ENCODE peak calls at places on chromosome 6, in ten cellular contexts. One of them, this sample, is unnamed.

GRCh38 chr6:125066964-125067363 is 86.6 kb upstream of the TPD52L1 start:
- DNase-seq in MM.1S: no peak
- DNase-seq in neural progenitor cell: no peak
- DNase-seq in GM23338: no peak
- DNase-seq in K562: no peak
- DNase-seq in SK-N-SH: no peak
- DNase-seq in neuronal stem cell: no peak
- DNase-seq in IMR-90: peak
- DNase-seq in OCI-LY7: no peak
- DNase-seq in H9: no peak
- DNase-seq in this sample: peak

GRCh38 chr6:44667226-44667625 is 279.7 kb downstream of the CDC5L start:
- DNase-seq in MM.1S: no peak
- DNase-seq in neural progenitor cell: peak
- DNase-seq in neuronal stem cell: peak
- DNase-seq in K562: no peak
- DNase-seq in IMR-90: peak
- DNase-seq in SK-N-SH: no peak
- DNase-seq in GM23338: peak
- DNase-seq in OCI-LY7: no peak
- DNase-seq in H9: peak
- DNase-seq in this sample: peak

GRCh38 chr6:161228096-161228495 is 45.8 kb downstream of the AGPAT4 start:
- DNase-seq in MM.1S: no peak
- DNase-seq in OCI-LY7: no peak
- DNase-seq in neuronal stem cell: no peak
- DNase-seq in K562: no peak
- DNase-seq in neural progenitor cell: no peak
- DNase-seq in H9: no peak
- DNase-seq in GM23338: no peak
- DNase-seq in SK-N-SH: no peak
- DNase-seq in IMR-90: no peak
- DNase-seq in this sample: no peak

GRCh38 chr6:105832358-105832757 is 253.8 kb upstream of the PRDM1 start:
- DNase-seq in SK-N-SH: no peak
- DNase-seq in H9: no peak
- DNase-seq in GM23338: no peak
- DNase-seq in neural progenitor cell: no peak
- DNase-seq in OCI-LY7: no peak
- DNase-seq in MM.1S: no peak
- DNase-seq in K562: no peak
- DNase-seq in neuronal stem cell: no peak
- DNase-seq in IMR-90: no peak
- DNase-seq in this sample: peak

GRCh38 chr6:25655746-25656145 is 3.7 kb downstream of the SCGN start:
- DNase-seq in OCI-LY7: no peak
- DNase-seq in IMR-90: no peak
- DNase-seq in SK-N-SH: no peak
- DNase-seq in neural progenitor cell: no peak
- DNase-seq in GM23338: no peak
- DNase-seq in neuronal stem cell: no peak
- DNase-seq in MM.1S: no peak
- DNase-seq in K562: no peak
- DNase-seq in H9: no peak
- DNase-seq in this sample: no peak

GRCh38 chr6:55980627-55981211 is 105.3 kb upstream of the BMP5 start:
- DNase-seq in GM23338: peak
- DNase-seq in H9: no peak
- DNase-seq in MM.1S: peak
- DNase-seq in SK-N-SH: peak
- DNase-seq in OCI-LY7: peak
- DNase-seq in K562: no peak
- DNase-seq in neuronal stem cell: peak
- DNase-seq in IMR-90: peak
- DNase-seq in neural progenitor cell: peak
- DNase-seq in this sample: peak

GRCh38 chr6:138349891-138350290 is 27.8 kb upstream of the SMIM28 start:
- DNase-seq in H9: no peak
- DNase-seq in GM23338: no peak
- DNase-seq in neural progenitor cell: no peak
- DNase-seq in IMR-90: no peak
- DNase-seq in K562: no peak
- DNase-seq in MM.1S: no peak
- DNase-seq in OCI-LY7: no peak
- DNase-seq in SK-N-SH: no peak
- DNase-seq in neuronal stem cell: no peak
- DNase-seq in this sample: peak

GRCh38 chr6:26118999-26119398 is 31.8 kb downstream of the HFE start:
- DNase-seq in neural progenitor cell: peak
- DNase-seq in IMR-90: peak
- DNase-seq in GM23338: no peak
- DNase-seq in MM.1S: no peak
- DNase-seq in K562: no peak
- DNase-seq in H9: no peak
- DNase-seq in OCI-LY7: no peak
- DNase-seq in neuronal stem cell: no peak
- DNase-seq in SK-N-SH: no peak
- DNase-seq in this sample: peak

GRCh38 chr6:13488896-13489237 is 1.5 kb upstream of the GFOD1 start:
- DNase-seq in IMR-90: no peak
- DNase-seq in neural progenitor cell: no peak
- DNase-seq in SK-N-SH: no peak
- DNase-seq in GM23338: no peak
- DNase-seq in MM.1S: no peak
- DNase-seq in neuronal stem cell: no peak
- DNase-seq in OCI-LY7: no peak
- DNase-seq in H9: no peak
- DNase-seq in K562: no peak
- DNase-seq in this sample: no peak

GRCh38 chr6:33672808-33673207 is 38.7 kb downstream of the UQCC2 start:
- DNase-seq in GM23338: peak
- DNase-seq in H9: peak
- DNase-seq in neural progenitor cell: peak
- DNase-seq in K562: peak
- DNase-seq in MM.1S: no peak
- DNase-seq in OCI-LY7: peak
- DNase-seq in IMR-90: peak
- DNase-seq in SK-N-SH: peak
- DNase-seq in neuronal stem cell: no peak
- DNase-seq in this sample: peak

DNA sequence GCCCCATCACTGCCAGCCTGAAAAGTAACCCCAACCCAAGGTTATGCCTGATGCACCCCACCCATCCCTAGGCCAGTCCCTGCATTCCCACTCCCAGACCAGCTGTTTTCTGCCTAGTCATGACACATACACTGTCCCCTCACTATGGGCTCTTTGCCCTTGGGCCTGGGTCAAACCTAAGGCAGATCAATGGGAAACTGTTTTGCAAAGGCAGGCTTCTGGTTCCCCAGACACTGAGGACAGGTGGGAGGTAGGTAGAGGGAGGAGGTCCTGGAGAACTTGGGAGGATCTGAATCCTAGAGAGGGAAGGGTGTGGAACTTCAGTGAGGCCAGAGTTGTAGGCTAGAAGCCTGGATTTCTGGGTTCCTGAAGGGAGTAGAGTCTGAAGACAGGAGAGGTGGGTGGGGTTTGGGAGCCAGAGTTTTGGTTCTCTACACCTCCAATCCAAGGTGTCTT is 2.1 kb downstream of the CLIC1 start:
- DNase-seq in H9: no peak
- DNase-seq in SK-N-SH: no peak
- DNase-seq in MM.1S: no peak
- DNase-seq in GM23338: no peak
- DNase-seq in neuronal stem cell: no peak
- DNase-seq in neural progenitor cell: no peak
- DNase-seq in K562: no peak
- DNase-seq in IMR-90: no peak
- DNase-seq in OCI-LY7: no peak
- DNase-seq in this sample: no peak
- H3K4me2 ChIP-seq in H9: peak
- H3K4me2 ChIP-seq in SK-N-SH: peak
- H3K4me2 ChIP-seq in MM.1S: peak
- H3K4me2 ChIP-seq in GM23338: peak
- H3K4me2 ChIP-seq in neuronal stem cell: peak
- H3K4me2 ChIP-seq in neural progenitor cell: peak
- H3K4me2 ChIP-seq in K562: peak
- H3K4me2 ChIP-seq in IMR-90: peak
- H3K4me2 ChIP-seq in OCI-LY7: peak
- H3K4me2 ChIP-seq in this sample: peak

DNA sequence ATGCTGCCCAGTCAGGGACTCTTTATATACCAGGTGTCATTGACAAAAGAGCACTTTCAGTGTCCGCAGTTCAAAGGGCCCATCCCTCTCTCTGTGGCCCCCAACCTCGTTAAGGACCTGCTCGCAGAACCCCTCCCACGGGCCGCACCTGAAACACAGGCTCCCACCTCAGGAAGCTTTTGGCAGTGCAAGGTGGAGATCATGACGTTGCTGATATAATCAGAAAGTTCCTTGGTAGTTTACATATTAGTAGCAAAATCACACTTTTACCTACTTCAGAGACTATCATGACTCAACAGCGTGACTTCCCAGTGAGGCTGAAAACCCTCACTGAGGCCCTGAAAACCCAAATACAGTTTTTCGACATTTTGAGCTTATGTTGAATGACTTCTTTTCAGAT is 4.1 kb downstream of the TTLL2 start:
- DNase-seq in H9: no peak
- DNase-seq in SK-N-SH: no peak
- DNase-seq in IMR-90: no peak
- DNase-seq in MM.1S: no peak
- DNase-seq in neuronal stem cell: no peak
- DNase-seq in OCI-LY7: no peak
- DNase-seq in neural progenitor cell: no peak
- DNase-seq in K562: peak
- DNase-seq in GM23338: peak
- DNase-seq in this sample: no peak
- H3K4me2 ChIP-seq in H9: no peak
- H3K4me2 ChIP-seq in SK-N-SH: no peak
- H3K4me2 ChIP-seq in IMR-90: no peak
- H3K4me2 ChIP-seq in MM.1S: no peak
- H3K4me2 ChIP-seq in neuronal stem cell: no peak
- H3K4me2 ChIP-seq in OCI-LY7: no peak
- H3K4me2 ChIP-seq in neural progenitor cell: no peak
- H3K4me2 ChIP-seq in K562: no peak
- H3K4me2 ChIP-seq in GM23338: no peak
- H3K4me2 ChIP-seq in this sample: no peak

GRCh38 chr6:109474995-109475394 is 8.0 kb downstream of the ZBTB24 start:
- DNase-seq in IMR-90: no peak
- DNase-seq in SK-N-SH: no peak
- DNase-seq in neuronal stem cell: no peak
- DNase-seq in OCI-LY7: no peak
- DNase-seq in neural progenitor cell: no peak
- DNase-seq in K562: no peak
- DNase-seq in MM.1S: no peak
- DNase-seq in H9: no peak
- DNase-seq in GM23338: no peak
- DNase-seq in this sample: no peak

GRCh38 chr6:109469591-109470189 is 13.3 kb downstream of the ZBTB24 start:
- DNase-seq in GM23338: no peak
- DNase-seq in OCI-LY7: no peak
- DNase-seq in IMR-90: no peak
- DNase-seq in neural progenitor cell: no peak
- DNase-seq in H9: no peak
- DNase-seq in neuronal stem cell: no peak
- DNase-seq in SK-N-SH: no peak
- DNase-seq in MM.1S: no peak
- DNase-seq in K562: no peak
- DNase-seq in this sample: no peak

GRCh38 chr6:109473120-109473519 is 9.9 kb downstream of the ZBTB24 start:
- DNase-seq in MM.1S: no peak
- DNase-seq in K562: no peak
- DNase-seq in neural progenitor cell: no peak
- DNase-seq in IMR-90: no peak
- DNase-seq in neuronal stem cell: no peak
- DNase-seq in GM23338: no peak
- DNase-seq in OCI-LY7: no peak
- DNase-seq in SK-N-SH: no peak
- DNase-seq in H9: no peak
- DNase-seq in this sample: no peak

GRCh38 chr6:109471105-109471810 is 11.8 kb downstream of the ZBTB24 start:
- DNase-seq in OCI-LY7: no peak
- DNase-seq in neural progenitor cell: no peak
- DNase-seq in neuronal stem cell: no peak
- DNase-seq in IMR-90: no peak
- DNase-seq in K562: no peak
- DNase-seq in SK-N-SH: no peak
- DNase-seq in MM.1S: no peak
- DNase-seq in H9: no peak
- DNase-seq in GM23338: no peak
- DNase-seq in this sample: no peak

GRCh38 chr6:109472132-109472995 is 10.7 kb downstream of the ZBTB24 start:
- DNase-seq in K562: no peak
- DNase-seq in GM23338: no peak
- DNase-seq in neuronal stem cell: no peak
- DNase-seq in neural progenitor cell: no peak
- DNase-seq in MM.1S: no peak
- DNase-seq in H9: no peak
- DNase-seq in OCI-LY7: no peak
- DNase-seq in SK-N-SH: no peak
- DNase-seq in IMR-90: no peak
- DNase-seq in this sample: no peak
- H3K4me2 ChIP-seq in K562: no peak
- H3K4me2 ChIP-seq in GM23338: no peak
- H3K4me2 ChIP-seq in neuronal stem cell: no peak
- H3K4me2 ChIP-seq in neural progenitor cell: no peak
- H3K4me2 ChIP-seq in MM.1S: no peak
- H3K4me2 ChIP-seq in H9: no peak
- H3K4me2 ChIP-seq in OCI-LY7: peak
- H3K4me2 ChIP-seq in SK-N-SH: no peak
- H3K4me2 ChIP-seq in IMR-90: no peak
- H3K4me2 ChIP-seq in this sample: no peak

DNA sequence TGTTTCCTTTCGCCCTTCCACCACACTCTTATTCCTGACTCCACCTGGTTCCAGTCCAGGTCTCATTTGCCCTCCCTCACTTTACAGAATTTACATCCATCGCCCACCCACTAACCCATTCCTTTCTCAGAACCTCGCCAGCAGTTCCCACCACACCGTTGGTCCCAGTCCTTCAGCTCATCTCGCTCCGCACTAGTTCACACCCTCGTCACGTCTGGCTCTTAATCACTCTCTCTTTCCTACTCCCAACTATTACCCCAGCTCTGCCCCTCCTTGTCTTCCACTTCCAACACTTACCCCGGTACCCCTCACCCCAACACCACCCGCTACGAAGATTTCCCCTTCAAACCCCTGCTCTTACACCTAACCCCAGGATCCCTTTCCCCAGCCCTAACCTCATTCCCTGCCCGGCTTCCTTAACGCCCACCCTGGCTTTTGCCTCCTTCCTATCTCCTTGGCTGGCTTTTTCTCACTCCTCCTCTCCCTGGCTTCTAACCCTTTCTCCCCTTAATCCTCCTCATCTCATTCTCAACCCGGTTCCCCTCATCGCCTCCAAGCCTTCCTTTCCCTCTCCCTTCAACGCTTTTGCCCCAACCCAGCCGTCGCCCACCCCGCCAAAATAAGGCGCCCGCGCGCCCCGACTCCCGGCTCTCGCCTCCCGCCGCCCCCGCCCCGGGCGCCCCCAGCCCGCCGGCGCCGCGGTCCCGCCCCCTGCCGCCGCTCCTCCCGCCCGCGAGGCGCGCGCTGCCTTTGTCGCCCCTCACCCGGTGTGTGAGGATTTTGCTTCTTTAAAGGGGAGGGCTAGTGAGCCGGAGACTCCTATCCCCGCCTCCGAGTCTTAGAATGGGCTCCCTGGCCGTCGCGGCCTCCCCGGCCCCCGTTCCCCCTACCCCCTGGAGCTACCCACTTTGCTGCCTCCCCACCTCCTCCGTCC is 542 bp downstream of the USP49 start:
- DNase-seq in GM23338: peak
- DNase-seq in H9: peak
- DNase-seq in neural progenitor cell: peak
- DNase-seq in OCI-LY7: no peak
- DNase-seq in SK-N-SH: no peak
- DNase-seq in IMR-90: no peak
- DNase-seq in neuronal stem cell: no peak
- DNase-seq in MM.1S: no peak
- DNase-seq in K562: no peak
- DNase-seq in this sample: peak
- H3K4me2 ChIP-seq in GM23338: peak
- H3K4me2 ChIP-seq in H9: peak
- H3K4me2 ChIP-seq in neural progenitor cell: peak
- H3K4me2 ChIP-seq in OCI-LY7: peak
- H3K4me2 ChIP-seq in SK-N-SH: peak
- H3K4me2 ChIP-seq in IMR-90: peak
- H3K4me2 ChIP-seq in neuronal stem cell: peak
- H3K4me2 ChIP-seq in MM.1S: peak
- H3K4me2 ChIP-seq in K562: peak
- H3K4me2 ChIP-seq in this sample: peak

This sample was measured in mammary epithelial cell.